ENCODE peak calls at places on chromosomes 1 and 21, in four cellular contexts. Z, N, A and K are unnamed samples.

GRCh38 chr1:9075023-9075422 is 5.6 kb upstream of the SLC2A5 start:
- DNase-seq in Z (no peak), N (no peak), A (no peak), K (no peak)

GRCh38 chr1:213783273-213783672 is 204.5 kb upstream of the PROX1 start:
- DNase-seq in Z (no peak), N (no peak), A (no peak), K (no peak)

GRCh38 chr1:25031601-25031965 is 101.5 kb upstream of the RUNX3 start:
- DNase-seq in Z (no peak), N (no peak), A (no peak), K (no peak)

GRCh38 chr1:30273456-30273855 is 449.9 kb downstream of the MATN1 start:
- DNase-seq in Z (no peak), N (no peak), A (no peak), K (no peak)

GRCh38 chr1:226534098-226534497 is 14.5 kb upstream of the STUM start:
- DNase-seq in Z (no peak), N (no peak), A (no peak), K (no peak)

GRCh38 chr1:89986020-89986419 is 8.9 kb upstream of the ZNF326 start:
- DNase-seq in Z (no peak), N (no peak), A (no peak), K (no peak)

GRCh38 chr1:3238705-3239278 is 169.8 kb downstream of the PRDM16 start:
- DNase-seq in Z (no peak), N (no peak), A (no peak), K (no peak)

GRCh38 chr1:160997323-160998038 is 23.5 kb downstream of the F11R start:
- DNase-seq in Z (no peak), N (peak; percentile 83), A (peak; percentile 83), K (no peak)

GRCh38 chr1:115308969-115309368 is 29.1 kb downstream of the NGF start:
- DNase-seq in Z (no peak), N (no peak), A (no peak), K (no peak)

GRCh38 chr21:43794311-43794710 is 4.9 kb downstream of the RRP1 start:
- DNase-seq in Z (no peak), N (no peak), A (no peak), K (no peak)

GRCh38 chr21:27462786-27463185 is 495.9 kb upstream of the ADAMTS5 start:
- DNase-seq in Z (no peak), N (no peak), A (no peak), K (no peak)

GRCh38 chr1:153697191-153697872 is 18.8 kb downstream of the NPR1 start:
- DNase-seq in Z (peak; percentile 61), N (no peak), A (peak; percentile 77), K (peak; percentile 97)

GRCh38 chr1:153699116-153699515 is 20.6 kb downstream of the NPR1 start:
- DNase-seq in Z (no peak), N (no peak), A (no peak), K (no peak)

GRCh38 chr1:153698648-153699004 is 20.1 kb downstream of the NPR1 start:
- DNase-seq in Z (no peak), N (no peak), A (no peak), K (no peak)

GRCh38 chr1:153696741-153697140 is 18.3 kb downstream of the NPR1 start:
- DNase-seq in Z (no peak), N (no peak), A (no peak), K (no peak)

DNA sequence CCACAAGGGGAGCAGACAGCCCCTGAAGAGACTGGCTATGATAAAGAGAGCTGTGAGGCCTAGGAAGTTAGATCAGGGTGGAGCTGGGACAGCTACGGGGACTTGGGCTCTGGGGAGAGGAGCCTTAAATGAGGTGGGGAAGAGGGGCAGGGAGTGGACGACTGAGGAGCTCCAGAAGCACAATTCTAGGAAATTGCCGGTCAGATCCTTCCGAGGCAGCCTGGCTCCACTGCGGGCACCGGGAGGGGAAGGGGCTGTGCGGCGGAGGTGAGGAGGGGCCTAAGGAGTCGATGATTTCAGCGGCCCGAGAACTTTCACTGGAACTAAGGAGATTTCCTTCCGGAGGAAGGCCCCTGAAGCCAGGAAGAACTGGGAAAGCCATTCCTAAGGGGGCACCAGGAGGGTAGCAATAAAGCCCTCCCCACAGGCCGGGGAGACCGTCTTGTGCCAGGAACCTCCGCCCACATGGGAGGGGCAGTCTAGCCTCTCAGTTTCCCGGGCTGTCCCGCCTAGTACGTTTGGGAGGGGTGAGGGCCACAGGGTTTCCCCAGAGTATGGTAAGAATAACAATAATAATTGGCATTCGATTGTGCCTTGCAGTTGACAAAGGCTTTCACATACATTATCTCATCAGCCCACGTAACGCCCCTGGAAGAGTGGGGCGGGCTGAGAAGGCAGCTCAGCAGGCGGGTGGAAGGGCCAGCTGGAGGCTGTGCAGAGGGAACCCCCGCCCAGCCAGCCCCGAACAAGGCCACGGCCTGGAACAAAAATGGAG is 19.6 kb downstream of the NPR1 start:
- DNase-seq in Z (peak; percentile 65), N (no peak), A (peak; percentile 66), K (no peak)
- TF ChIP-seq CTCF in Z (no peak), N (no peak), A (no peak), K (no peak)

GRCh38 chr1:112196008-112196588 is 199.9 kb upstream of the CTTNBP2NL start:
- DNase-seq in Z (no peak), N (no peak), A (no peak), K (no peak)

DNA sequence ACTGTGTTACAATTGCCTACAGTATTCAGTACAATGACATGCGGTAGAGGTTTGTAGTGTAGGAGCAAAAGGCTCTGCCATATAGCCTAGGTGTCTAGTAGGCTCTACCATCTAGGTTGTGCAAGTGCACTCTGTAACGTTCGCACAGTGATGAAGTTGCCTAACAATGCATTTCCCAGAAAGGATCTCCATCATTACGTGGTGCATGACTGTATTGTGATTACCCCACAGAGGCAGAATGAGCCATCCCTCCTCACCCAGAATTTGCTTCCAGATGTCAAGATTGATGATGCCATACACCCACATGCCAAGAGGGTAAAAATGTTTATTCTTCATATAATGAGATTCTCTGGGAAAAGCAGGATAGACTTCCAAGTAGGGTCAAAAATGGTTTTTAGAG is 199.3 kb upstream of the CTTNBP2NL start:
- DNase-seq in Z (no peak), N (no peak), A (no peak), K (no peak)
- H3K4me3 ChIP-seq in Z (no peak overlapping the region), N (no peak overlapping the region), A (no peak overlapping the region), K (no peak overlapping the region)

DNA sequence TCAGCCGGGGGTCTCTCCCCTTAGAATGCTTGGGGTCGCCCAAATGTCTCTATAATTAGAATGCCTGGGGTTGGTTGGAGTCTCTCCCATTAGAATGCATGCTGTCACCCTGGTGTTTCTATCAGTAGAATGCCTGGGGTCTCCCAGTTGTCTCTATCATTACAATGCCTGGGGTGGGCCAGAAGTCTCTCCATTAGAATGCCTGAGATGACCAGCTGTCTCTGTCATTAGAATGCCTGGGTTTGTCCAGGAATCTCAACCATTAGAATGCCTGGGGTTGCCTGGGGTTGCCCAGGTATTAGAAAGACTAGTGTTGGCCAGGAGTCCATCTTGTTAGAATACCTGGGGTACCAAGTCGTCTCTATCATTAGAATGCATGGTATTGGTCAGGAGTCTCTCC is 51.6 kb downstream of the RNF187 start:
- DNase-seq in Z (no peak), N (no peak), A (no peak), K (no peak)
- H3K27me3 ChIP-seq in Z (peaks cover 59% of the 10 kb centered on the region), N (no peaks in the 10 kb centered on the region), A (peaks cover 100% of the 10 kb centered on the region), K (no peaks in the 10 kb centered on the region)

DNA sequence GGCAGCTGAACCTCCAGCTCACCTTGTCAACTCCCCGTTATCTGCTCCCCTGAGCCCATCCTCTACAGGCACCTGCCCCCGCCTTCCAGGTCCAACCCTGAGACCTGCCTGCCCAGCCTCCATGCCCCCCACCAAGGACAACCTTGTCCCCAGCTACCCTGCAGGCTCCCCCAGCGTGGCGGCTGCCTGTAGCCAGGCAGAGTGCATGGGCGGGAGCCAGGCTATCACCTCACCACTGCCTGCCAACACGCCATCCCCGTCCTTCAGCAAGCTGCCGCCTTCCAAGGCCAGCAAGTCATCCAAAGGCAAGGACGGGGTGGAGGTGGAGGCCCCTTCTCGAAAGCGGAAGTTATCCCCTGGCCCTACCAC is 3.0 kb upstream of the CYB561D1 start:
- DNase-seq in Z (no peak), N (no peak), A (no peak), K (no peak)
- TF ChIP-seq CTCF in Z (no peak), N (no peak), A (no peak), K (no peak)